ENCODE peak calls at places on chromosomes 2 and 18, in eight cellular contexts. C is RPMI8226; G is stimulated activated CD4-positive, alpha-beta T cell treated with anti-CD3 and anti-CD28 coated beads, Interleukin-4, amount 100 ng/mL, for 48 hours; K is HCEC 1CT; F is astrocyte; X is stimulated activated naive B cell treated with anti-CD40 and anti-IgM and Interleukin-4, amounts not matched to agents 10 μg/mL and 1 μg/mL and 100 μg/mL, for 72 hours; Y is activated T-cell treated with anti-CD3 and anti-CD28 coated beads for 24 hours; A is psoas muscle. T is an unnamed sample.

GRCh38 chr2:222424729-222425671 is 657 bp downstream of the SGPP2 start:
- DNase-seq in X (peak), Y (no peak), G (no peak), A (no peak), C (no peak), K (no peak), F (no peak), T (no peak)

GRCh38 chr2:127721978-127722355 is 20.7 kb downstream of the SFT2D3 start:
- DNase-seq in G (no peak), A (no peak), K (peak), C (no peak), Y (no peak), F (peak), X (no peak), T (peak)

GRCh38 chr2:127575941-127576432 is 40.5 kb downstream of the MYO7B start:
- DNase-seq in C (no peak), K (no peak), F (no peak), G (no peak), X (no peak), A (no peak), Y (no peak), T (no peak)

GRCh38 chr2:101305492-101306123 is 2.9 kb downstream of the RNF149 start:
- DNase-seq in A (no peak), G (no peak), Y (no peak), K (peak), F (peak), X (no peak), C (no peak), T (peak)

GRCh38 chr2:73984203-73984921 is at the start of gene TET3:
- DNase-seq in Y (peak), G (peak), A (peak), C (peak), F (no peak), X (peak), K (no peak), T (no peak)

GRCh38 chr18:49563130-49563540 is 1.3 kb downstream of the LIPG start:
- DNase-seq in X (no peak), Y (no peak), C (no peak), K (peak), A (no peak), G (no peak), F (peak), T (no peak)

GRCh38 chr18:58863539-58864145 is 1.0 kb upstream of the ZNF532 start:
- DNase-seq in K (peak), G (no peak), X (peak), C (peak), Y (no peak), A (peak), F (no peak), T (peak)

GRCh38 chr18:79792096-79792987 is 5.4 kb upstream of the KCNG2 start:
- DNase-seq in X (no peak), F (no peak), C (no peak), K (no peak), Y (no peak), A (no peak), G (no peak), T (no peak)

GRCh38 chr18:27713727-27714080 is 463.2 kb downstream of the CDH2 start:
- DNase-seq in C (no peak), K (peak), F (peak), X (no peak), Y (no peak), G (no peak), A (no peak), T (peak)

GRCh38 chr2:9961014-9961413 is 9.5 kb downstream of the GRHL1 start:
- DNase-seq in C (no peak), A (no peak), F (no peak), K (no peak), X (no peak), G (no peak), Y (no peak), T (no peak)

GRCh38 chr2:119174993-119175347 is 16.4 kb upstream of the C1QL2 start:
- DNase-seq in Y (no peak), X (no peak), F (no peak), K (no peak), C (no peak), A (no peak), G (no peak), T (no peak)

GRCh38 chr2:11692966-11693521 is 23.0 kb upstream of the NTSR2 start:
- DNase-seq in C (peak), Y (peak), A (peak), G (peak), F (no peak), K (peak), X (peak), T (peak)

GRCh38 chr2:57862727-57863126 is 183.9 kb upstream of the VRK2 start:
- DNase-seq in G (no peak), C (no peak), K (no peak), A (no peak), F (no peak), Y (no peak), X (no peak), T (no peak)

GRCh38 chr2:184879671-184880070 is 281.3 kb downstream of the ZNF804A start:
- DNase-seq in Y (no peak), K (peak), F (peak), G (no peak), C (no peak), A (no peak), X (no peak), T (no peak)

GRCh38 chr2:228678110-228678509 is 496.6 kb upstream of the SPHKAP start:
- DNase-seq in A (no peak), X (no peak), F (no peak), G (no peak), Y (no peak), C (no peak), K (no peak), T (no peak)

GRCh38 chr2:113283704-113284284 is 5.1 kb upstream of the PAX8 start:
- DNase-seq in C (no peak), F (peak), K (peak), X (no peak), G (no peak), A (peak), Y (no peak), T (peak)

GRCh38 chr2:155250800-155251199 is 552.3 kb downstream of the KCNJ3 start:
- DNase-seq in A (no peak), C (peak), G (no peak), Y (no peak), F (no peak), X (no peak), K (no peak), T (no peak)

GRCh38 chr2:85935746-85936208 is 47.0 kb upstream of the ST3GAL5 start:
- DNase-seq in G (no peak), Y (no peak), C (no peak), A (no peak), F (peak), K (peak), X (no peak), T (peak)

GRCh38 chr18:76476665-76477561 is 18.1 kb downstream of the ZNF516 start:
- DNase-seq in G (no peak), A (no peak), K (peak), F (peak), Y (no peak), C (no peak), X (no peak), T (peak)

GRCh38 chr2:200483729-200484198 is 26.1 kb downstream of the KCTD18 start:
- DNase-seq in F (no peak), C (peak), G (peak), X (no peak), Y (no peak), K (peak), A (no peak), T (peak)

GRCh38 chr2:185245806-185246205 is 492.8 kb upstream of the FSIP2 start:
- DNase-seq in C (no peak), G (no peak), K (no peak), Y (no peak), X (no peak), A (no peak), F (peak), T (no peak)

GRCh38 chr18:41410007-41410406 is 545.0 kb upstream of the PIK3C3 start:
- DNase-seq in F (no peak), X (no peak), A (no peak), C (no peak), G (no peak), Y (no peak), K (no peak), T (no peak)

GRCh38 chr2:108621087-108621559 is 86.9 kb downstream of the LIMS1 start:
- DNase-seq in X (peak), Y (peak), F (peak), G (peak), K (no peak), C (peak), A (no peak), T (no peak)